ENCODE peak calls at places on chromosomes 7 and 10, in ten cellular contexts. One of them, this sample, is unnamed.

GRCh38 chr7:78311176-78311575 is 512.6 kb downstream of the PHTF2 start:
- DNase-seq in HS-5: no peak
- DNase-seq in NCI-H1105 treated with DMSO at 0.1 percent for 48 hours: no peak
- DNase-seq in GM12891: no peak
- DNase-seq in left colon: no peak
- DNase-seq in thyroid gland: no peak
- DNase-seq in H9: no peak
- DNase-seq in IMR-90: no peak
- DNase-seq in psoas muscle: no peak
- DNase-seq in SW480: no peak
- DNase-seq in this sample: no peak

GRCh38 chr7:4753610-4754432 is 21.6 kb upstream of the AP5Z1 start:
- DNase-seq in HS-5: no peak
- DNase-seq in NCI-H1105 treated with DMSO at 0.1 percent for 48 hours: peak; percentile 24
- DNase-seq in GM12891: peak; percentile 95
- DNase-seq in left colon: peak; percentile 93
- DNase-seq in thyroid gland: peak; percentile 83
- DNase-seq in H9: peak; percentile 89
- DNase-seq in IMR-90: peak; percentile 34
- DNase-seq in psoas muscle: peak; percentile 91
- DNase-seq in SW480: peak; percentile 82
- DNase-seq in this sample: no peak

GRCh38 chr10:90028312-90028711 is 326.9 kb downstream of the KIF20B start:
- DNase-seq in HS-5: no peak
- DNase-seq in NCI-H1105 treated with DMSO at 0.1 percent for 48 hours: no peak
- DNase-seq in GM12891: no peak
- DNase-seq in left colon: no peak
- DNase-seq in thyroid gland: no peak
- DNase-seq in H9: no peak
- DNase-seq in IMR-90: no peak
- DNase-seq in psoas muscle: no peak
- DNase-seq in SW480: no peak
- DNase-seq in this sample: no peak

GRCh38 chr10:102450374-102451104 is 804 bp downstream of the C10orf95 start:
- DNase-seq in HS-5: no peak
- DNase-seq in NCI-H1105 treated with DMSO at 0.1 percent for 48 hours: peak; percentile 67
- DNase-seq in GM12891: peak; percentile 90
- DNase-seq in left colon: peak; percentile 91
- DNase-seq in thyroid gland: peak; percentile 92
- DNase-seq in H9: peak; percentile 81
- DNase-seq in IMR-90: peak; percentile 73
- DNase-seq in psoas muscle: peak; percentile 93
- DNase-seq in SW480: peak; percentile 89
- DNase-seq in this sample: peak; percentile 58

GRCh38 chr10:53573498-53573897 is 800.9 kb upstream of the MBL2 start:
- DNase-seq in HS-5: no peak
- DNase-seq in NCI-H1105 treated with DMSO at 0.1 percent for 48 hours: no peak
- DNase-seq in GM12891: no peak
- DNase-seq in left colon: no peak
- DNase-seq in thyroid gland: no peak
- DNase-seq in H9: no peak
- DNase-seq in IMR-90: no peak
- DNase-seq in psoas muscle: no peak
- DNase-seq in SW480: no peak
- DNase-seq in this sample: no peak

GRCh38 chr10:130127612-130128607 is 8.3 kb upstream of the GLRX3 start:
- DNase-seq in HS-5: no peak
- DNase-seq in NCI-H1105 treated with DMSO at 0.1 percent for 48 hours: peak; percentile 58
- DNase-seq in GM12891: peak; percentile 77
- DNase-seq in left colon: peak; percentile 40
- DNase-seq in thyroid gland: peak; percentile 63
- DNase-seq in H9: peak; percentile 85
- DNase-seq in IMR-90: peak; percentile 70
- DNase-seq in psoas muscle: no peak
- DNase-seq in SW480: peak; percentile 64
- DNase-seq in this sample: no peak

GRCh38 chr7:104803931-104804330 is 210.1 kb upstream of the KMT2E start:
- DNase-seq in HS-5: no peak
- DNase-seq in NCI-H1105 treated with DMSO at 0.1 percent for 48 hours: no peak
- DNase-seq in GM12891: no peak
- DNase-seq in left colon: no peak
- DNase-seq in thyroid gland: no peak
- DNase-seq in H9: no peak
- DNase-seq in IMR-90: no peak
- DNase-seq in psoas muscle: no peak
- DNase-seq in SW480: no peak
- DNase-seq in this sample: no peak

GRCh38 chr7:158406364-158406763 is 181.3 kb downstream of the PTPRN2 start:
- DNase-seq in HS-5: no peak
- DNase-seq in NCI-H1105 treated with DMSO at 0.1 percent for 48 hours: no peak
- DNase-seq in GM12891: no peak
- DNase-seq in left colon: no peak
- DNase-seq in thyroid gland: no peak
- DNase-seq in H9: no peak
- DNase-seq in IMR-90: no peak
- DNase-seq in psoas muscle: no peak
- DNase-seq in SW480: no peak
- DNase-seq in this sample: no peak

GRCh38 chr10:75616076-75616475 is 184.7 kb downstream of the LRMDA start:
- DNase-seq in HS-5: no peak
- DNase-seq in NCI-H1105 treated with DMSO at 0.1 percent for 48 hours: no peak
- DNase-seq in GM12891: no peak
- DNase-seq in left colon: no peak
- DNase-seq in thyroid gland: no peak
- DNase-seq in H9: no peak
- DNase-seq in IMR-90: no peak
- DNase-seq in psoas muscle: no peak
- DNase-seq in SW480: no peak
- DNase-seq in this sample: no peak

GRCh38 chr10:7117806-7118674 is 292.8 kb downstream of the SFMBT2 start:
- DNase-seq in HS-5: no peak
- DNase-seq in NCI-H1105 treated with DMSO at 0.1 percent for 48 hours: no peak
- DNase-seq in GM12891: no peak
- DNase-seq in left colon: no peak
- DNase-seq in thyroid gland: no peak
- DNase-seq in H9: no peak
- DNase-seq in IMR-90: no peak
- DNase-seq in psoas muscle: no peak
- DNase-seq in SW480: no peak
- DNase-seq in this sample: no peak

GRCh38 chr10:44981172-44982113 is 2.8 kb upstream of the DEPP1 start:
- DNase-seq in HS-5: peak; percentile 82
- DNase-seq in NCI-H1105 treated with DMSO at 0.1 percent for 48 hours: no peak
- DNase-seq in GM12891: no peak
- DNase-seq in left colon: no peak
- DNase-seq in thyroid gland: no peak
- DNase-seq in H9: no peak
- DNase-seq in IMR-90: peak; percentile 92
- DNase-seq in psoas muscle: peak; percentile 78
- DNase-seq in SW480: peak; percentile 84
- DNase-seq in this sample: no peak

GRCh38 chr10:100847440-100847839 is 65.3 kb upstream of the SLF2 start:
- DNase-seq in HS-5: no peak
- DNase-seq in NCI-H1105 treated with DMSO at 0.1 percent for 48 hours: no peak
- DNase-seq in GM12891: no peak
- DNase-seq in left colon: no peak
- DNase-seq in thyroid gland: no peak
- DNase-seq in H9: no peak
- DNase-seq in IMR-90: peak; percentile 52
- DNase-seq in psoas muscle: no peak
- DNase-seq in SW480: peak; percentile 14
- DNase-seq in this sample: no peak

GRCh38 chr7:156151082-156151481 is 338.8 kb upstream of the SHH start:
- DNase-seq in HS-5: no peak
- DNase-seq in NCI-H1105 treated with DMSO at 0.1 percent for 48 hours: peak; percentile 0
- DNase-seq in GM12891: no peak
- DNase-seq in left colon: no peak
- DNase-seq in thyroid gland: no peak
- DNase-seq in H9: no peak
- DNase-seq in IMR-90: no peak
- DNase-seq in psoas muscle: no peak
- DNase-seq in SW480: no peak
- DNase-seq in this sample: no peak

GRCh38 chr10:6621536-6621935 is 41.5 kb upstream of the PRKCQ start:
- DNase-seq in HS-5: no peak
- DNase-seq in NCI-H1105 treated with DMSO at 0.1 percent for 48 hours: no peak
- DNase-seq in GM12891: no peak
- DNase-seq in left colon: no peak
- DNase-seq in thyroid gland: no peak
- DNase-seq in H9: no peak
- DNase-seq in IMR-90: peak; percentile 12
- DNase-seq in psoas muscle: no peak
- DNase-seq in SW480: peak; percentile 16
- DNase-seq in this sample: no peak

GRCh38 chr7:111763221-111763791 is 201.0 kb upstream of the IMMP2L start:
- DNase-seq in HS-5: no peak
- DNase-seq in NCI-H1105 treated with DMSO at 0.1 percent for 48 hours: peak; percentile 69
- DNase-seq in GM12891: peak; percentile 13
- DNase-seq in left colon: no peak
- DNase-seq in thyroid gland: no peak
- DNase-seq in H9: peak; percentile 47
- DNase-seq in IMR-90: peak; percentile 71
- DNase-seq in psoas muscle: no peak
- DNase-seq in SW480: peak; percentile 71
- DNase-seq in this sample: no peak

GRCh38 chr10:106714734-106715368 is 449.7 kb downstream of the SORCS1 start:
- DNase-seq in HS-5: no peak
- DNase-seq in NCI-H1105 treated with DMSO at 0.1 percent for 48 hours: no peak
- DNase-seq in GM12891: no peak
- DNase-seq in left colon: no peak
- DNase-seq in thyroid gland: no peak
- DNase-seq in H9: no peak
- DNase-seq in IMR-90: no peak
- DNase-seq in psoas muscle: no peak
- DNase-seq in SW480: no peak
- DNase-seq in this sample: no peak

GRCh38 chr10:1328409-1328808 is 272.2 kb downstream of the WDR37 start:
- DNase-seq in HS-5: no peak
- DNase-seq in NCI-H1105 treated with DMSO at 0.1 percent for 48 hours: no peak
- DNase-seq in GM12891: no peak
- DNase-seq in left colon: no peak
- DNase-seq in thyroid gland: no peak
- DNase-seq in H9: no peak
- DNase-seq in IMR-90: no peak
- DNase-seq in psoas muscle: no peak
- DNase-seq in SW480: no peak
- DNase-seq in this sample: no peak

This sample was measured in substantia nigra.